ENCODE peak calls at places on chromosomes 16 and 17, in seven cellular contexts. P, C, H, J, S, X and Q are unnamed samples.

GRCh38 chr16:50607447-50607846 is 59.3 kb downstream of the NKD1 start:
- DNase-seq in P (no peak), C (no peak), H (no peak), J (no peak), S (no peak), X (no peak), Q (no peak)

GRCh38 chr17:17966399-17966798 is 5.8 kb downstream of the TOM1L2 start:
- DNase-seq in P (no peak), C (no peak), H (no peak), J (no peak), S (no peak), X (peak; percentile 31), Q (no peak)

GRCh38 chr16:24993722-24994686 is 21.2 kb downstream of the ARHGAP17 start:
- DNase-seq in P (no peak), C (no peak), H (peak; percentile 25), J (peak; percentile 99), S (no peak), X (no peak), Q (no peak)

GRCh38 chr17:82477934-82478333 is 19.4 kb downstream of the NARF start:
- DNase-seq in P (no peak), C (no peak), H (no peak), J (no peak), S (no peak), X (no peak), Q (no peak)

GRCh38 chr17:65554568-65555223 is 6.8 kb downstream of the AXIN2 start:
- DNase-seq in P (no peak), C (no peak), H (no peak), J (no peak), S (no peak), X (no peak), Q (no peak)

GRCh38 chr16:85750827-85751641 is at the start of gene C16orf74:
- DNase-seq in P (peak; percentile 60), C (peak; percentile 90), H (peak; percentile 86), J (no peak), S (no peak), X (no peak), Q (peak; percentile 64)

GRCh38 chr17:19023209-19023999 is 18.8 kb upstream of the FAM83G start:
- DNase-seq in P (no peak), C (no peak), H (no peak), J (no peak), S (no peak), X (no peak), Q (no peak)

GRCh38 chr16:28326881-28327610 is 34.7 kb downstream of the SBK1 start:
- DNase-seq in P (peak; percentile 75), C (peak; percentile 81), H (peak; percentile 74), J (peak; percentile 61), S (no peak), X (no peak), Q (peak; percentile 70)

GRCh38 chr17:35069311-35069710 is 5.8 kb upstream of the RFFL start:
- DNase-seq in P (no peak), C (no peak), H (no peak), J (no peak), S (no peak), X (no peak), Q (no peak)

GRCh38 chr17:7459961-7460545 is 15.2 kb downstream of the CHRNB1 start:
- DNase-seq in P (no peak), C (no peak), H (no peak), J (no peak), S (no peak), X (no peak), Q (no peak)

GRCh38 chr17:62775876-62776275 is 32.2 kb downstream of the MARCHF10 start:
- DNase-seq in P (no peak), C (no peak), H (no peak), J (no peak), S (no peak), X (no peak), Q (no peak)

GRCh38 chr16:59597269-59597668 is 863.2 kb upstream of the GOT2 start:
- DNase-seq in P (no peak), C (no peak), H (no peak), J (no peak), S (no peak), X (no peak), Q (no peak)

GRCh38 chr17:42682400-42683384 is at the start of gene CNTNAP1:
- DNase-seq in P (no peak), C (peak; percentile 90), H (peak; percentile 34), J (peak; percentile 45), S (no peak), X (no peak), Q (peak; percentile 78)

GRCh38 chr17:40060887-40061480 is 1.8 kb upstream of the THRA start:
- DNase-seq in P (no peak), C (no peak), H (no peak), J (no peak), S (no peak), X (no peak), Q (no peak)

GRCh38 chr16:6957676-6958075 is 375.0 kb upstream of the RBFOX1 start:
- DNase-seq in P (no peak), C (no peak), H (no peak), J (no peak), S (no peak), X (no peak), Q (no peak)

GRCh38 chr16:87636050-87636684 is 33.9 kb downstream of the JPH3 start:
- DNase-seq in P (peak; percentile 92), C (peak; percentile 93), H (peak; percentile 85), J (peak; percentile 75), S (peak; percentile 43), X (no peak), Q (peak; percentile 82)

GRCh38 chr17:60165223-60165622 is 15.4 kb downstream of the CA4 start:
- DNase-seq in P (no peak), C (no peak), H (no peak), J (no peak), S (no peak), X (no peak), Q (no peak)

GRCh38 chr17:44044092-44044491 is 22.4 kb downstream of the LSM12 start:
- DNase-seq in P (no peak), C (no peak), H (no peak), J (no peak), S (no peak), X (no peak), Q (no peak)

GRCh38 chr17:27808629-27809028 is 8.3 kb upstream of the NOS2 start:
- DNase-seq in P (no peak), C (no peak), H (no peak), J (no peak), S (no peak), X (peak; percentile 24), Q (no peak)

GRCh38 chr16:3482659-3483241 is 12.5 kb downstream of the C16orf90 start:
- DNase-seq in P (no peak), C (peak; percentile 23), H (no peak), J (no peak), S (no peak), X (no peak), Q (no peak)

GRCh38 chr16:19130852-19131808 is 17.4 kb downstream of the ITPRIPL2 start:
- DNase-seq in P (no peak), C (no peak), H (no peak), J (no peak), S (no peak), X (no peak), Q (no peak)

DNA sequence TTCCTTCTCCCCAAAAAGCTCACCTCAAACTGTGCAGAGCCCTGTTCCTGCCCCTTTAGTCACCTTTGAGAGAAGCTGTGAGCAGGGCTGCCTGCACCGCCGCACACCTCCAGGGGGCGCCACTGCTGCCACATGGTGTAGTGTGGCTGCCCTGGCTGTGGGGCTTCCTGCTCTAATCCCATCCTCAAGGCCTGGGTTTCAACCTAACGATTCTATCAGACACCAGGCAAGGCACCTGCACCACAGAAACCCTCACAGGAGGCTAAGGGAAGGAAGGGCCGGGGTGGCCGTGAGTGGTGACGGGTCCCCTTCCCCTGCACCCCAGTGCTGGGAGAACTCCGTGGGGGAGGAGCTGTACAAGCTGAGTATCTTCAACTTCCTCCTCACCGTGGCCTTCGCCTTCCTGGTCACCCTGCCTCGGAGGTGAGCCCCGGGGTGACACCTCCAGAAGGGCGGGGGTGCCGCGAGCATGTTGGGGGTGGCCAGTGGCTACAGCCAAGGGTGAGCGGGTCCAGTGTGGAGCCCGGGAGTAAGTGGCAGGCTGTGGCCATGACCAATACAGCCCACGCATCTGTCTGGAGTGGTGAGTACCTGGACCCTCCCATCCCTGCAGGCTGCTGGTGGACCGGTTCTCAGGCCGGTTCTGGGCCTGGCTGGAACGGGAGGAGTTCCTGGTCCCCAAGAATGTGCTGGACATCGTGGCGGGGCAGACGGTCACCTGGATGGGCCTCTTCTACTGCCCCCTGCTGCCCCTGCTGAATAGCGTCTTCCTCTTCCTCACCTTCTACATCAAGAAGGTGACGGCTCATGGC is 7.0 kb downstream of the TMC8 start:
- DNase-seq in P (no peak), C (peak; percentile 60), H (peak; percentile 60), J (no peak), S (no peak), X (no peak), Q (no peak)
- TF ChIP-seq TAF1 in P (no peak), C (no peak), H (peak; percentile 15), J (no peak), S (no peak), X (no peak), Q (no peak)

DNA sequence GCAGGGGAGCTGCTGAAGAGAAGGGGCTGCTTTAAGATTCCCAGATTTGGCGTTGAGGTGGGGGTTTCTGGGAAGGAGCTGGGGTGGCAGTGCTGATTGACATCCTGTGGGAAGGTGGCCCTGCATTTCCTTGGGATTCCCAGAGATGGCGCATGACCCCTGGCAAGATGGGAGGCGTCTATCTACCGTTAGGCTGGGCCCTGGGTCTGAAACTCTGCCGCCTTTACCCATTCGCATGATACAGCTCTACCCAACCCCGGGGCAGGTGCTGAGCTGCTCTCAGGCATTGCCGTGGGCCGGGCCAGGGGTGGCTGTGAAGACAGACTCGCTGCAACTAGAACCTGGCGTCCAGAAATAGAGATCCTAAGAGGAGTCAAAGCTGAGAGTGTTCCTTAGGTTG is 9.9 kb upstream of the MVD start:
- DNase-seq in P (no peak), C (peak; percentile 71), H (no peak), J (no peak), S (peak; percentile 58), X (no peak), Q (no peak)
- TF ChIP-seq TAF1 in P (no peak), C (no peak), H (no peak), J (no peak), S (no peak), X (no peak), Q (no peak)

GRCh38 chr17:69947027-69947759 is 127.8 kb upstream of the KCNJ16 start:
- DNase-seq in P (no peak), C (no peak), H (no peak), J (no peak), S (no peak), X (no peak), Q (no peak)

GRCh38 chr17:69948406-69948805 is 126.6 kb upstream of the KCNJ16 start:
- DNase-seq in P (no peak), C (no peak), H (no peak), J (no peak), S (no peak), X (no peak), Q (no peak)

GRCh38 chr17:69945698-69946185 is 129.3 kb upstream of the KCNJ16 start:
- DNase-seq in P (no peak), C (no peak), H (no peak), J (no peak), S (no peak), X (no peak), Q (no peak)

GRCh38 chr17:69944406-69944805 is 130.6 kb upstream of the KCNJ16 start:
- DNase-seq in P (no peak), C (no peak), H (no peak), J (no peak), S (no peak), X (no peak), Q (no peak)

GRCh38 chr17:69943058-69943457 is 132.0 kb upstream of the KCNJ16 start:
- DNase-seq in P (no peak), C (no peak), H (no peak), J (no peak), S (no peak), X (no peak), Q (no peak)
- TF ChIP-seq TAF1 in P (no peak), C (no peak), H (no peak), J (no peak), S (no peak), X (no peak), Q (no peak)

GRCh38 chr17:67212231-67212630 is 32.8 kb downstream of the HELZ start:
- DNase-seq in P (no peak), C (no peak), H (no peak), J (no peak), S (no peak), X (no peak), Q (no peak)
- TF ChIP-seq TAF1 in P (no peak), C (no peak), H (no peak), J (no peak), S (no peak), X (no peak), Q (no peak)